ENCODE peak calls at places on chromosomes 13 and 19, in nine cellular contexts. R, C, L, Z, X, H, J, Q and K are unnamed samples.

GRCh38 chr13:75357576-75358295 is 124.2 kb downstream of the TBC1D4 start:
- DNase-seq in J (no peak), Z (no peak), Q (peak), L (peak), H (no peak), X (peak), C (no peak), R (peak), K (no peak)

GRCh38 chr19:44818470-44818856 is 9.6 kb downstream of the BCAM start:
- DNase-seq in C (no peak), R (no peak), X (no peak), Q (peak), H (no peak), L (no peak), Z (no peak), J (no peak), K (no peak)

GRCh38 chr13:30466358-30466714 is 600 bp upstream of the HMGB1 start:
- DNase-seq in J (no peak), Q (no peak), X (no peak), Z (no peak), L (peak), C (no peak), H (no peak), R (peak), K (no peak)

GRCh38 chr13:80339841-80340642 is 884 bp downstream of the SPRY2 start:
- DNase-seq in H (peak), J (no peak), Z (no peak), X (peak), Q (peak), L (peak), C (peak), R (peak), K (peak)

GRCh38 chr13:20964904-20965303 is 62.4 kb upstream of the XPO4 start:
- DNase-seq in Q (no peak), H (no peak), J (no peak), Z (no peak), X (no peak), R (peak), L (no peak), C (no peak), K (no peak)

GRCh38 chr13:49840266-49840665 is 47.8 kb upstream of the KPNA3 start:
- DNase-seq in Q (no peak), X (no peak), Z (no peak), L (no peak), J (no peak), R (peak), C (no peak), H (no peak), K (no peak)

GRCh38 chr13:51717786-51718398 is 86.1 kb downstream of the DHRS12 start:
- DNase-seq in Q (no peak), J (no peak), X (no peak), C (no peak), Z (no peak), R (peak), H (no peak), L (no peak), K (no peak)

GRCh38 chr13:38262211-38262610 is 87.4 kb upstream of the UFM1 start:
- DNase-seq in C (no peak), Z (no peak), Q (no peak), J (no peak), L (no peak), X (no peak), R (no peak), H (no peak), K (no peak)

GRCh38 chr13:45339867-45340266 is 1.1 kb downstream of the TPT1 start:
- DNase-seq in H (no peak), C (no peak), L (no peak), R (no peak), Z (no peak), Q (no peak), J (no peak), X (no peak), K (no peak)

GRCh38 chr13:48223016-48223385 is 10.0 kb upstream of the ITM2B start:
- DNase-seq in Q (no peak), H (no peak), R (no peak), L (no peak), X (no peak), J (no peak), Z (no peak), C (no peak), K (no peak)

GRCh38 chr13:98674968-98675528 is 77.4 kb downstream of the SLC15A1 start:
- DNase-seq in H (no peak), J (no peak), R (no peak), C (no peak), Z (no peak), L (no peak), Q (no peak), X (no peak), K (no peak)

GRCh38 chr19:19628499-19629134 is 597 bp upstream of the LPAR2 start:
- DNase-seq in X (peak), R (peak), Z (no peak), C (peak), H (peak), L (peak), Q (no peak), J (no peak), K (no peak)

GRCh38 chr13:49776871-49777270 is 15.6 kb downstream of the KPNA3 start:
- DNase-seq in J (no peak), X (no peak), Z (no peak), Q (no peak), C (no peak), R (peak), H (no peak), L (no peak), K (no peak)